ENCODE peak calls at places on chromosomes 13 and 19, in ten cellular contexts. One of them, this sample, is unnamed.

GRCh38 chr13:76632388-76633044 is 253.7 kb downstream of the KCTD12 start:
- DNase-seq in HT-29: peak
- DNase-seq in thoracic aorta: no peak
- DNase-seq in activated CD8-positive, alpha-beta T cell treated with anti-CD3 and anti-CD28 coated beads for 36 hours: peak
- DNase-seq in NCI-H2081 treated with DMSO at 0.1 percent for 48 hours: no peak
- DNase-seq in fibroblast of mammary gland: no peak
- DNase-seq in HTR-8/SVneo: no peak
- DNase-seq in Kasumi-1: peak
- DNase-seq in CD4-positive, alpha-beta memory T cell: no peak
- DNase-seq in cerebellar cortex: no peak
- DNase-seq in this sample: no peak

GRCh38 chr13:79870123-79870522 is 389.2 kb downstream of the NDFIP2 start:
- DNase-seq in cerebellar cortex: peak
- DNase-seq in HTR-8/SVneo: no peak
- DNase-seq in thoracic aorta: no peak
- DNase-seq in HT-29: peak
- DNase-seq in NCI-H2081 treated with DMSO at 0.1 percent for 48 hours: no peak
- DNase-seq in Kasumi-1: no peak
- DNase-seq in activated CD8-positive, alpha-beta T cell treated with anti-CD3 and anti-CD28 coated beads for 36 hours: no peak
- DNase-seq in CD4-positive, alpha-beta memory T cell: no peak
- DNase-seq in fibroblast of mammary gland: peak
- DNase-seq in this sample: no peak

GRCh38 chr19:610071-610800 is 20.6 kb downstream of the HCN2 start:
- DNase-seq in NCI-H2081 treated with DMSO at 0.1 percent for 48 hours: no peak
- DNase-seq in cerebellar cortex: no peak
- DNase-seq in Kasumi-1: peak
- DNase-seq in activated CD8-positive, alpha-beta T cell treated with anti-CD3 and anti-CD28 coated beads for 36 hours: peak
- DNase-seq in HT-29: peak
- DNase-seq in HTR-8/SVneo: no peak
- DNase-seq in fibroblast of mammary gland: no peak
- DNase-seq in CD4-positive, alpha-beta memory T cell: peak
- DNase-seq in thoracic aorta: no peak
- DNase-seq in this sample: peak

GRCh38 chr19:6890938-6891337 is 3.6 kb downstream of the ADGRE1 start:
- DNase-seq in Kasumi-1: no peak
- DNase-seq in activated CD8-positive, alpha-beta T cell treated with anti-CD3 and anti-CD28 coated beads for 36 hours: peak
- DNase-seq in HT-29: no peak
- DNase-seq in thoracic aorta: no peak
- DNase-seq in NCI-H2081 treated with DMSO at 0.1 percent for 48 hours: no peak
- DNase-seq in CD4-positive, alpha-beta memory T cell: peak
- DNase-seq in fibroblast of mammary gland: no peak
- DNase-seq in HTR-8/SVneo: no peak
- DNase-seq in cerebellar cortex: no peak
- DNase-seq in this sample: no peak

GRCh38 chr13:22848539-22849052 is 332.2 kb upstream of the SGCG start:
- DNase-seq in HTR-8/SVneo: no peak
- DNase-seq in Kasumi-1: no peak
- DNase-seq in activated CD8-positive, alpha-beta T cell treated with anti-CD3 and anti-CD28 coated beads for 36 hours: no peak
- DNase-seq in thoracic aorta: no peak
- DNase-seq in HT-29: no peak
- DNase-seq in NCI-H2081 treated with DMSO at 0.1 percent for 48 hours: no peak
- DNase-seq in fibroblast of mammary gland: no peak
- DNase-seq in cerebellar cortex: no peak
- DNase-seq in CD4-positive, alpha-beta memory T cell: no peak
- DNase-seq in this sample: no peak

GRCh38 chr13:33401238-33401637 is 115.7 kb upstream of the STARD13 start:
- DNase-seq in thoracic aorta: no peak
- DNase-seq in fibroblast of mammary gland: no peak
- DNase-seq in activated CD8-positive, alpha-beta T cell treated with anti-CD3 and anti-CD28 coated beads for 36 hours: no peak
- DNase-seq in HT-29: no peak
- DNase-seq in NCI-H2081 treated with DMSO at 0.1 percent for 48 hours: no peak
- DNase-seq in CD4-positive, alpha-beta memory T cell: no peak
- DNase-seq in HTR-8/SVneo: no peak
- DNase-seq in cerebellar cortex: no peak
- DNase-seq in Kasumi-1: no peak
- DNase-seq in this sample: no peak

GRCh38 chr19:45528744-45529453 is 21.6 kb downstream of the VASP start:
- DNase-seq in HTR-8/SVneo: no peak
- DNase-seq in CD4-positive, alpha-beta memory T cell: no peak
- DNase-seq in HT-29: peak
- DNase-seq in Kasumi-1: no peak
- DNase-seq in cerebellar cortex: peak
- DNase-seq in fibroblast of mammary gland: peak
- DNase-seq in activated CD8-positive, alpha-beta T cell treated with anti-CD3 and anti-CD28 coated beads for 36 hours: peak
- DNase-seq in NCI-H2081 treated with DMSO at 0.1 percent for 48 hours: no peak
- DNase-seq in thoracic aorta: no peak
- DNase-seq in this sample: peak

GRCh38 chr13:26529441-26529840 is 28.0 kb upstream of the WASF3 start:
- DNase-seq in HTR-8/SVneo: peak
- DNase-seq in NCI-H2081 treated with DMSO at 0.1 percent for 48 hours: no peak
- DNase-seq in Kasumi-1: peak
- DNase-seq in CD4-positive, alpha-beta memory T cell: no peak
- DNase-seq in HT-29: peak
- DNase-seq in cerebellar cortex: no peak
- DNase-seq in thoracic aorta: no peak
- DNase-seq in fibroblast of mammary gland: peak
- DNase-seq in activated CD8-positive, alpha-beta T cell treated with anti-CD3 and anti-CD28 coated beads for 36 hours: peak
- DNase-seq in this sample: peak

GRCh38 chr13:106129273-106129672 is 406.2 kb downstream of the EFNB2 start:
- DNase-seq in activated CD8-positive, alpha-beta T cell treated with anti-CD3 and anti-CD28 coated beads for 36 hours: no peak
- DNase-seq in HTR-8/SVneo: no peak
- DNase-seq in CD4-positive, alpha-beta memory T cell: no peak
- DNase-seq in fibroblast of mammary gland: no peak
- DNase-seq in NCI-H2081 treated with DMSO at 0.1 percent for 48 hours: no peak
- DNase-seq in cerebellar cortex: no peak
- DNase-seq in Kasumi-1: no peak
- DNase-seq in HT-29: peak
- DNase-seq in thoracic aorta: no peak
- DNase-seq in this sample: no peak

GRCh38 chr19:40139533-40140287 is 49.0 kb upstream of the ZNF780A start:
- DNase-seq in cerebellar cortex: peak
- DNase-seq in NCI-H2081 treated with DMSO at 0.1 percent for 48 hours: peak
- DNase-seq in HT-29: peak
- DNase-seq in CD4-positive, alpha-beta memory T cell: peak
- DNase-seq in fibroblast of mammary gland: peak
- DNase-seq in thoracic aorta: no peak
- DNase-seq in activated CD8-positive, alpha-beta T cell treated with anti-CD3 and anti-CD28 coated beads for 36 hours: peak
- DNase-seq in HTR-8/SVneo: peak
- DNase-seq in Kasumi-1: peak
- DNase-seq in this sample: peak

GRCh38 chr13:98751397-98752110 is 918 bp downstream of the SLC15A1 start:
- DNase-seq in cerebellar cortex: no peak
- DNase-seq in HTR-8/SVneo: no peak
- DNase-seq in Kasumi-1: no peak
- DNase-seq in HT-29: peak
- DNase-seq in thoracic aorta: no peak
- DNase-seq in CD4-positive, alpha-beta memory T cell: no peak
- DNase-seq in fibroblast of mammary gland: peak
- DNase-seq in activated CD8-positive, alpha-beta T cell treated with anti-CD3 and anti-CD28 coated beads for 36 hours: no peak
- DNase-seq in NCI-H2081 treated with DMSO at 0.1 percent for 48 hours: no peak
- DNase-seq in this sample: no peak

GRCh38 chr13:44063881-44064280 is 184.2 kb downstream of the LACC1 start:
- DNase-seq in NCI-H2081 treated with DMSO at 0.1 percent for 48 hours: no peak
- DNase-seq in activated CD8-positive, alpha-beta T cell treated with anti-CD3 and anti-CD28 coated beads for 36 hours: no peak
- DNase-seq in HT-29: no peak
- DNase-seq in CD4-positive, alpha-beta memory T cell: no peak
- DNase-seq in fibroblast of mammary gland: peak
- DNase-seq in Kasumi-1: no peak
- DNase-seq in cerebellar cortex: no peak
- DNase-seq in thoracic aorta: no peak
- DNase-seq in HTR-8/SVneo: no peak
- DNase-seq in this sample: peak

GRCh38 chr13:48531416-48532145 is 1.3 kb downstream of the RCBTB2 start:
- DNase-seq in fibroblast of mammary gland: no peak
- DNase-seq in CD4-positive, alpha-beta memory T cell: no peak
- DNase-seq in cerebellar cortex: peak
- DNase-seq in activated CD8-positive, alpha-beta T cell treated with anti-CD3 and anti-CD28 coated beads for 36 hours: peak
- DNase-seq in Kasumi-1: peak
- DNase-seq in thoracic aorta: no peak
- DNase-seq in HTR-8/SVneo: no peak
- DNase-seq in HT-29: no peak
- DNase-seq in NCI-H2081 treated with DMSO at 0.1 percent for 48 hours: no peak
- DNase-seq in this sample: no peak

GRCh38 chr19:6041071-6041470 is 63.1 kb upstream of the RANBP3 start:
- DNase-seq in thoracic aorta: no peak
- DNase-seq in CD4-positive, alpha-beta memory T cell: no peak
- DNase-seq in Kasumi-1: no peak
- DNase-seq in HT-29: no peak
- DNase-seq in cerebellar cortex: no peak
- DNase-seq in HTR-8/SVneo: no peak
- DNase-seq in fibroblast of mammary gland: no peak
- DNase-seq in NCI-H2081 treated with DMSO at 0.1 percent for 48 hours: no peak
- DNase-seq in activated CD8-positive, alpha-beta T cell treated with anti-CD3 and anti-CD28 coated beads for 36 hours: no peak
- DNase-seq in this sample: no peak

GRCh38 chr19:54674021-54674617 is 11.3 kb downstream of the LILRB4 start:
- DNase-seq in HTR-8/SVneo: peak
- DNase-seq in Kasumi-1: peak
- DNase-seq in cerebellar cortex: peak
- DNase-seq in CD4-positive, alpha-beta memory T cell: no peak
- DNase-seq in NCI-H2081 treated with DMSO at 0.1 percent for 48 hours: no peak
- DNase-seq in activated CD8-positive, alpha-beta T cell treated with anti-CD3 and anti-CD28 coated beads for 36 hours: peak
- DNase-seq in fibroblast of mammary gland: peak
- DNase-seq in HT-29: peak
- DNase-seq in thoracic aorta: no peak
- DNase-seq in this sample: peak

GRCh38 chr19:49684251-49684982 is 5.0 kb upstream of the ADM5 start:
- DNase-seq in HTR-8/SVneo: no peak
- DNase-seq in activated CD8-positive, alpha-beta T cell treated with anti-CD3 and anti-CD28 coated beads for 36 hours: peak
- DNase-seq in cerebellar cortex: no peak
- DNase-seq in HT-29: peak
- DNase-seq in fibroblast of mammary gland: no peak
- DNase-seq in Kasumi-1: peak
- DNase-seq in thoracic aorta: no peak
- DNase-seq in NCI-H2081 treated with DMSO at 0.1 percent for 48 hours: no peak
- DNase-seq in CD4-positive, alpha-beta memory T cell: no peak
- DNase-seq in this sample: no peak

GRCh38 chr13:37869756-37870488 is at the start of gene TRPC4:
- DNase-seq in thoracic aorta: no peak
- DNase-seq in cerebellar cortex: peak
- DNase-seq in fibroblast of mammary gland: peak
- DNase-seq in NCI-H2081 treated with DMSO at 0.1 percent for 48 hours: no peak
- DNase-seq in Kasumi-1: no peak
- DNase-seq in CD4-positive, alpha-beta memory T cell: no peak
- DNase-seq in activated CD8-positive, alpha-beta T cell treated with anti-CD3 and anti-CD28 coated beads for 36 hours: no peak
- DNase-seq in HTR-8/SVneo: peak
- DNase-seq in HT-29: no peak
- DNase-seq in this sample: peak

GRCh38 chr13:30870049-30870884 is 35.8 kb upstream of the MEDAG start:
- DNase-seq in activated CD8-positive, alpha-beta T cell treated with anti-CD3 and anti-CD28 coated beads for 36 hours: peak
- DNase-seq in Kasumi-1: no peak
- DNase-seq in HTR-8/SVneo: peak
- DNase-seq in HT-29: peak
- DNase-seq in NCI-H2081 treated with DMSO at 0.1 percent for 48 hours: no peak
- DNase-seq in CD4-positive, alpha-beta memory T cell: no peak
- DNase-seq in thoracic aorta: peak
- DNase-seq in cerebellar cortex: peak
- DNase-seq in fibroblast of mammary gland: peak
- DNase-seq in this sample: peak

GRCh38 chr13:67146523-67147130 is 83.5 kb downstream of the PCDH9 start:
- DNase-seq in HT-29: no peak
- DNase-seq in CD4-positive, alpha-beta memory T cell: no peak
- DNase-seq in thoracic aorta: no peak
- DNase-seq in HTR-8/SVneo: no peak
- DNase-seq in activated CD8-positive, alpha-beta T cell treated with anti-CD3 and anti-CD28 coated beads for 36 hours: no peak
- DNase-seq in Kasumi-1: no peak
- DNase-seq in cerebellar cortex: no peak
- DNase-seq in fibroblast of mammary gland: no peak
- DNase-seq in NCI-H2081 treated with DMSO at 0.1 percent for 48 hours: no peak
- DNase-seq in this sample: no peak

GRCh38 chr19:17889609-17890214 is 18.0 kb downstream of the SLC5A5 start:
- DNase-seq in thoracic aorta: no peak
- DNase-seq in Kasumi-1: peak
- DNase-seq in fibroblast of mammary gland: peak
- DNase-seq in HTR-8/SVneo: peak
- DNase-seq in CD4-positive, alpha-beta memory T cell: no peak
- DNase-seq in HT-29: peak
- DNase-seq in activated CD8-positive, alpha-beta T cell treated with anti-CD3 and anti-CD28 coated beads for 36 hours: peak
- DNase-seq in NCI-H2081 treated with DMSO at 0.1 percent for 48 hours: no peak
- DNase-seq in cerebellar cortex: no peak
- DNase-seq in this sample: peak

GRCh38 chr19:10915511-10916091 is 12.8 kb downstream of the YIPF2 start:
- DNase-seq in CD4-positive, alpha-beta memory T cell: no peak
- DNase-seq in HTR-8/SVneo: peak
- DNase-seq in NCI-H2081 treated with DMSO at 0.1 percent for 48 hours: no peak
- DNase-seq in Kasumi-1: no peak
- DNase-seq in HT-29: no peak
- DNase-seq in fibroblast of mammary gland: peak
- DNase-seq in thoracic aorta: no peak
- DNase-seq in cerebellar cortex: no peak
- DNase-seq in activated CD8-positive, alpha-beta T cell treated with anti-CD3 and anti-CD28 coated beads for 36 hours: no peak
- DNase-seq in this sample: peak

GRCh38 chr13:27523345-27524073 is 73.1 kb upstream of the MTIF3 start:
- DNase-seq in HTR-8/SVneo: no peak
- DNase-seq in thoracic aorta: no peak
- DNase-seq in fibroblast of mammary gland: peak
- DNase-seq in Kasumi-1: peak
- DNase-seq in activated CD8-positive, alpha-beta T cell treated with anti-CD3 and anti-CD28 coated beads for 36 hours: no peak
- DNase-seq in CD4-positive, alpha-beta memory T cell: no peak
- DNase-seq in NCI-H2081 treated with DMSO at 0.1 percent for 48 hours: no peak
- DNase-seq in cerebellar cortex: peak
- DNase-seq in HT-29: no peak
- DNase-seq in this sample: no peak

GRCh38 chr19:42197375-42197817 is 20.1 kb downstream of the DEDD2 start:
- DNase-seq in HTR-8/SVneo: no peak
- DNase-seq in CD4-positive, alpha-beta memory T cell: no peak
- DNase-seq in cerebellar cortex: no peak
- DNase-seq in HT-29: peak
- DNase-seq in thoracic aorta: no peak
- DNase-seq in NCI-H2081 treated with DMSO at 0.1 percent for 48 hours: no peak
- DNase-seq in Kasumi-1: peak
- DNase-seq in activated CD8-positive, alpha-beta T cell treated with anti-CD3 and anti-CD28 coated beads for 36 hours: no peak
- DNase-seq in fibroblast of mammary gland: no peak
- DNase-seq in this sample: peak

GRCh38 chr19:54191671-54192453 is 754 bp downstream of the TSEN34 start:
- DNase-seq in HTR-8/SVneo: no peak
- DNase-seq in activated CD8-positive, alpha-beta T cell treated with anti-CD3 and anti-CD28 coated beads for 36 hours: no peak
- DNase-seq in Kasumi-1: peak
- DNase-seq in CD4-positive, alpha-beta memory T cell: no peak
- DNase-seq in fibroblast of mammary gland: no peak
- DNase-seq in HT-29: peak
- DNase-seq in thoracic aorta: no peak
- DNase-seq in NCI-H2081 treated with DMSO at 0.1 percent for 48 hours: no peak
- DNase-seq in cerebellar cortex: no peak
- DNase-seq in this sample: peak

GRCh38 chr13:111259058-111259457 is 61.4 kb upstream of the TEX29 start:
- DNase-seq in HT-29: no peak
- DNase-seq in Kasumi-1: no peak
- DNase-seq in activated CD8-positive, alpha-beta T cell treated with anti-CD3 and anti-CD28 coated beads for 36 hours: no peak
- DNase-seq in fibroblast of mammary gland: no peak
- DNase-seq in cerebellar cortex: no peak
- DNase-seq in HTR-8/SVneo: no peak
- DNase-seq in thoracic aorta: no peak
- DNase-seq in CD4-positive, alpha-beta memory T cell: no peak
- DNase-seq in NCI-H2081 treated with DMSO at 0.1 percent for 48 hours: no peak
- DNase-seq in this sample: no peak

GRCh38 chr13:21043898-21044297 is 17.5 kb downstream of the LATS2 start:
- DNase-seq in HT-29: no peak
- DNase-seq in fibroblast of mammary gland: peak
- DNase-seq in cerebellar cortex: no peak
- DNase-seq in Kasumi-1: no peak
- DNase-seq in activated CD8-positive, alpha-beta T cell treated with anti-CD3 and anti-CD28 coated beads for 36 hours: no peak
- DNase-seq in HTR-8/SVneo: no peak
- DNase-seq in thoracic aorta: no peak
- DNase-seq in CD4-positive, alpha-beta memory T cell: no peak
- DNase-seq in NCI-H2081 treated with DMSO at 0.1 percent for 48 hours: no peak
- DNase-seq in this sample: peak

GRCh38 chr13:45658586-45659235 is 43.2 kb upstream of the ERICH6B start:
- DNase-seq in activated CD8-positive, alpha-beta T cell treated with anti-CD3 and anti-CD28 coated beads for 36 hours: no peak
- DNase-seq in cerebellar cortex: no peak
- DNase-seq in HTR-8/SVneo: peak
- DNase-seq in NCI-H2081 treated with DMSO at 0.1 percent for 48 hours: no peak
- DNase-seq in CD4-positive, alpha-beta memory T cell: no peak
- DNase-seq in Kasumi-1: no peak
- DNase-seq in fibroblast of mammary gland: peak
- DNase-seq in HT-29: no peak
- DNase-seq in thoracic aorta: no peak
- DNase-seq in this sample: peak

This sample was measured in iris pigment epithelial cell.